ENCODE peak calls at places on chromosome 1, in six cellular contexts. U is HFF-Myc, Y is upper lobe of right lung, H is GM23248, I is fibroblast of pulmonary artery, M is astrocyte of the cerebellum. V is an unnamed sample.

GRCh38 chr1:45033356-45033755 is 21.3 kb downstream of the UROD start:
- DNase-seq in M (no peak), Y (no peak), H (no peak), U (no peak), I (no peak), V (no peak)

GRCh38 chr1:16979475-16980327 is 719 bp downstream of the MFAP2 start:
- DNase-seq in Y (no peak), H (peak), U (no peak), M (no peak), I (peak), V (no peak)

GRCh38 chr1:160720366-160720765 is 8.7 kb upstream of the CD48 start:
- DNase-seq in U (no peak), I (no peak), Y (no peak), M (no peak), H (no peak), V (no peak)

GRCh38 chr1:71047635-71048607 is at the start of gene PTGER3:
- DNase-seq in U (no peak), I (no peak), M (no peak), H (peak), Y (peak), V (peak)

GRCh38 chr1:192232859-192233417 is 74.7 kb downstream of the RGS18 start:
- DNase-seq in U (no peak), M (no peak), I (no peak), H (no peak), Y (no peak), V (no peak)

GRCh38 chr1:47325530-47325929 is 8.1 kb upstream of the CMPK1 start:
- DNase-seq in I (peak), H (no peak), Y (no peak), M (no peak), U (no peak), V (no peak)

GRCh38 chr1:163379801-163380200 is 58.0 kb downstream of the NUF2 start:
- DNase-seq in Y (no peak), I (no peak), H (no peak), M (no peak), U (no peak), V (no peak)

GRCh38 chr1:159208460-159208825 is 3.8 kb downstream of the ACKR1 start:
- DNase-seq in H (no peak), I (no peak), M (no peak), U (no peak), Y (no peak), V (no peak)

GRCh38 chr1:238499036-238499435 is 608.3 kb upstream of the ZP4 start:
- DNase-seq in Y (no peak), M (no peak), H (no peak), I (no peak), U (no peak), V (no peak)

GRCh38 chr1:207866471-207867135 is 44.3 kb downstream of the CD34 start:
- DNase-seq in U (no peak), H (peak), I (peak), Y (no peak), M (no peak), V (no peak)

GRCh38 chr1:2925923-2926322 is 95.3 kb upstream of the ACTRT2 start:
- DNase-seq in U (no peak), Y (no peak), M (no peak), H (peak), I (no peak), V (no peak)

GRCh38 chr1:153288634-153289275 is 24.0 kb downstream of the PGLYRP3 start:
- DNase-seq in U (no peak), I (no peak), M (no peak), Y (no peak), H (peak), V (no peak)

GRCh38 chr1:225754940-225755635 is 22.5 kb upstream of the SRP9 start:
- DNase-seq in M (peak), H (peak), Y (no peak), U (peak), I (peak), V (no peak)

GRCh38 chr1:30283199-30283962 is 440.0 kb downstream of the MATN1 start:
- DNase-seq in I (no peak), Y (no peak), M (no peak), U (no peak), H (no peak), V (no peak)

GRCh38 chr1:63821650-63822049 is 47.8 kb downstream of the ROR1 start:
- DNase-seq in Y (no peak), M (peak), U (no peak), I (peak), H (peak), V (no peak)

GRCh38 chr1:27605796-27606707 is 2.1 kb upstream of the AHDC1 start:
- DNase-seq in U (no peak), Y (no peak), H (peak), M (peak), I (peak), V (no peak)

GRCh38 chr1:42529724-42530161 is 66.7 kb downstream of the CCDC30 start:
- DNase-seq in M (peak), Y (no peak), U (no peak), I (peak), H (peak), V (no peak)

GRCh38 chr1:203625623-203626189 is 926 bp upstream of the ATP2B4 start:
- DNase-seq in M (no peak), U (no peak), Y (no peak), H (peak), I (peak), V (no peak)

GRCh38 chr1:8667869-8668595 is 149.4 kb downstream of the RERE start:
- DNase-seq in U (no peak), Y (no peak), I (peak), M (no peak), H (peak), V (no peak)

GRCh38 chr1:149977345-149977744 is 33.2 kb downstream of the OTUD7B start:
- DNase-seq in M (no peak), U (no peak), Y (no peak), I (no peak), H (no peak), V (no peak)

GRCh38 chr1:179445593-179445992 is 79.8 kb downstream of the AXDND1 start:
- DNase-seq in M (no peak), H (no peak), U (no peak), I (no peak), Y (no peak), V (no peak)

GRCh38 chr1:225848044-225848955 is 33.9 kb downstream of the TMEM63A start:
- DNase-seq in I (peak), Y (no peak), M (no peak), H (peak), U (no peak), V (no peak)

GRCh38 chr1:9671377-9672140 is 20.0 kb downstream of the PIK3CD start:
- DNase-seq in Y (no peak), M (peak), I (no peak), H (peak), U (no peak), V (no peak)

GRCh38 chr1:166947398-166948043 is 27.8 kb downstream of the ILDR2 start:
- DNase-seq in H (peak), I (peak), U (no peak), Y (peak), M (peak), V (no peak)

GRCh38 chr1:24566266-24566867 is 10.5 kb downstream of the NCMAP start:
- DNase-seq in M (no peak), Y (no peak), H (no peak), I (peak), U (no peak), V (no peak)

GRCh38 chr1:24567792-24568388 is 12.0 kb downstream of the NCMAP start:
- DNase-seq in I (no peak), U (no peak), Y (peak), M (no peak), H (no peak), V (no peak)

GRCh38 chr1:24570265-24571125 is 14.6 kb downstream of the NCMAP start:
- DNase-seq in H (no peak), Y (no peak), I (no peak), M (no peak), U (no peak), V (no peak)

GRCh38 chr1:24564695-24565094 is 8.8 kb downstream of the NCMAP start:
- DNase-seq in Y (no peak), H (no peak), U (no peak), M (no peak), I (no peak), V (no peak)

GRCh38 chr1:24568475-24568874 is 12.6 kb downstream of the NCMAP start:
- DNase-seq in U (no peak), Y (no peak), H (no peak), M (no peak), I (no peak), V (no peak)
- H3K4me3 ChIP-seq in U (no peak), Y (no peak), H (no peak), M (no peak), I (no peak), V (no peak)

GRCh38 chr1:205678286-205679111 is 1.8 kb downstream of the SLC45A3 start:
- DNase-seq in I (peak), M (no peak), H (peak), U (no peak), Y (no peak), V (no peak)
- H3K4me3 ChIP-seq in I (peak), M (peak), H (peak), U (no peak), Y (peak), V (peak)

GRCh38 chr1:61839702-61840101 is 97.4 kb downstream of the PATJ start:
- DNase-seq in Y (no peak), I (peak), U (no peak), H (peak), M (peak), V (no peak)

GRCh38 chr1:61836649-61837048 is 94.4 kb downstream of the PATJ start:
- DNase-seq in U (no peak), I (no peak), Y (no peak), H (no peak), M (no peak), V (no peak)
- H3K4me3 ChIP-seq in U (no peak), I (no peak), Y (no peak), H (no peak), M (no peak), V (no peak)

GRCh38 chr1:59219926-59220325 is 77.0 kb upstream of the FGGY start:
- DNase-seq in U (no peak), Y (no peak), M (no peak), I (no peak), H (no peak), V (no peak)
- H3K4me3 ChIP-seq in U (no peak), Y (no peak), M (no peak), I (no peak), H (no peak), V (no peak)

DNA sequence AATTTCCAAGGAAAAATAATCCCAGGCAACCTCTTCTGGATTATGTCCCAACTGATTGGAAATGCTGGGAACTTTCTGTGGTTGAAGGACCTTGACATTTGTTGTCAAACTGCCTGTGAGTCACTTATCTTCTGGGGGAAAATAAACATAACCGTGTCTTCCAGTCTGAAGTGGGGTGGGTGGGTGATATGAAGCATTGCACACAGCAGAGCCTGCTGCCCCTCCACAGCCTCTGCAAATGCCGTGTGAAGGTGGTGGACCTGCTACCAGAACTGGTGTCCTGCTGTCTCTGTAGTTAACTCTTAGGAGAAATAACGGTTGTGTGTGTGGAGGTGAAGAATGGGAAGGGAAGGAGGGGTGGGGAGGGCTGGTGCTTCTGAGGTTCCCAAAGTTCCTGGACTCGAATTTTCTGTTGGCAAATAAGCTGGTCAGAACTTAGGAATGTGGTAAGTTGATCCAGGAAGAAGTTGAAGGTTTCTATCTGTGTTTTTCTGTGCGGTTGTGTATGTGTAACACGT is 23.2 kb downstream of the GALNT2 start:
- DNase-seq in I (peak), Y (no peak), H (peak), U (no peak), M (no peak), V (no peak)
- H3K4me3 ChIP-seq in I (no peak), Y (no peak), H (peak), U (no peak), M (no peak), V (no peak)

GRCh38 chr1:222813866-222814535 is 838 bp upstream of the DISP1 start:
- DNase-seq in Y (no peak), U (no peak), I (no peak), M (no peak), H (peak), V (no peak)
- H3K4me3 ChIP-seq in Y (peak), U (no peak), I (no peak), M (peak), H (peak), V (peak)

GRCh38 chr1:66476774-66477173 is 57.2 kb upstream of the SGIP1 start:
- DNase-seq in Y (no peak), H (peak), U (no peak), M (no peak), I (peak), V (no peak)

GRCh38 chr1:66478116-66478515 is 55.8 kb upstream of the SGIP1 start:
- DNase-seq in Y (no peak), M (no peak), H (peak), U (peak), I (peak), V (no peak)

GRCh38 chr1:66475940-66476339 is 58.0 kb upstream of the SGIP1 start:
- DNase-seq in I (no peak), M (no peak), H (no peak), U (no peak), Y (no peak), V (no peak)

DNA sequence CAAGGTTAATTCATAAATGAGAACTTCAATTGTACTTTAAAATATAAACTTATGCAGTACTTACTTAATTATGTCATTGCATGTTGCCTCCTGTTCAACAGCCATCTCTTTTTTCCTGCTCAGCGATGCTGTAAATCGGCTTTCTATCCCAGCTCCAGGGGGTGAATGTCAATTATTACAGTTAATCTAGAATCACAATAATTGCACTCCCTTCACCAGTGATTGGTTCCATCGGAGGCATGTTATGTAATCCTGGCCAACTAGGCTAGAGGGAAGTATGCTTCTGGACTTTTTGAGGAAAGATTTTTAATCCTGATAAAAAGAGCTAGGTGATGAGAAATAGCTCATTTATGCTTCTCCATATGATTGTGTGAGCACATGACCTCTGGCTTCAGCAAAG is 53.8 kb upstream of the SGIP1 start:
- DNase-seq in H (no peak), I (no peak), Y (no peak), U (no peak), M (no peak), V (no peak)
- H3K4me3 ChIP-seq in H (no peak), I (no peak), Y (no peak), U (no peak), M (no peak), V (no peak)

V was measured in vagina.